ENCODE peak calls at places on chromosome 7, in six cellular contexts. X, Y, E, U, T and G are unnamed samples.

GRCh38 chr7:904847-905246 is 28.5 kb downstream of the GET4 start:
- DNase-seq in X (no peak), Y (no peak), E (no peak), U (no peak), T (no peak), G (no peak)

GRCh38 chr7:19772323-19772722 is 1.1 kb downstream of the TMEM196 start:
- DNase-seq in X (no peak), Y (no peak), E (no peak), U (no peak), T (no peak), G (no peak)

GRCh38 chr7:57177856-57178767 is 45.9 kb upstream of the ZNF479 start:
- DNase-seq in X (no peak), Y (no peak), E (no peak), U (no peak), T (no peak), G (no peak)

GRCh38 chr7:89129600-89130375 is 334.3 kb upstream of the TEX47 start:
- DNase-seq in X (no peak), Y (no peak), E (no peak), U (no peak), T (no peak), G (no peak)

GRCh38 chr7:32145911-32146310 is 75.7 kb upstream of the PDE1C start:
- DNase-seq in X (no peak), Y (no peak), E (no peak), U (no peak), T (no peak), G (no peak)

GRCh38 chr7:149199234-149199990 is 4.1 kb downstream of the ZNF282 start:
- DNase-seq in X (no peak), Y (no peak), E (peak), U (no peak), T (no peak), G (no peak)

GRCh38 chr7:157664034-157664433 is 327.2 kb downstream of the DNAJB6 start:
- DNase-seq in X (no peak), Y (no peak), E (no peak), U (no peak), T (no peak), G (no peak)

GRCh38 chr7:129675521-129675920 is 64.0 kb downstream of the NRF1 start:
- DNase-seq in X (no peak), Y (no peak), E (no peak), U (no peak), T (no peak), G (no peak)

GRCh38 chr7:79786187-79786586 is 332.7 kb upstream of the MAGI2 start:
- DNase-seq in X (no peak), Y (no peak), E (no peak), U (no peak), T (no peak), G (no peak)

GRCh38 chr7:11168622-11169170 is 195.0 kb downstream of the PHF14 start:
- DNase-seq in X (no peak), Y (no peak), E (no peak), U (no peak), T (no peak), G (no peak)

GRCh38 chr7:69837387-69838068 is 239.3 kb downstream of the AUTS2 start:
- DNase-seq in X (no peak), Y (no peak), E (no peak), U (no peak), T (no peak), G (no peak)

GRCh38 chr7:27922907-27923306 is 182.9 kb downstream of the TAX1BP1 start:
- DNase-seq in X (no peak), Y (no peak), E (no peak), U (no peak), T (no peak), G (no peak)

GRCh38 chr7:32490127-32490796 is at the start of gene LSM5:
- DNase-seq in X (peak), Y (peak), E (peak), U (peak), T (peak), G (peak)

GRCh38 chr7:115973381-115973780 is 57.2 kb downstream of the TFEC start:
- DNase-seq in X (no peak), Y (no peak), E (no peak), U (no peak), T (no peak), G (no peak)

GRCh38 chr7:27163776-27164380 is 1.5 kb downstream of the HOXA9 start:
- DNase-seq in X (no peak), Y (no peak), E (no peak), U (no peak), T (no peak), G (no peak)

GRCh38 chr7:134831862-134832261 is 52.4 kb downstream of the CALD1 start:
- DNase-seq in X (peak), Y (no peak), E (no peak), U (no peak), T (no peak), G (peak)

GRCh38 chr7:42237162-42237821 is at the start of gene GLI3:
- DNase-seq in X (peak), Y (peak), E (peak), U (no peak), T (peak), G (peak)

GRCh38 chr7:28083159-28083997 is 97.2 kb downstream of the JAZF1 start:
- DNase-seq in X (no peak), Y (peak), E (no peak), U (no peak), T (no peak), G (no peak)

GRCh38 chr7:833601-834258 is 1.5 kb downstream of the SUN1 start:
- DNase-seq in X (no peak), Y (no peak), E (no peak), U (no peak), T (no peak), G (no peak)

GRCh38 chr7:129085148-129085547 is 30.2 kb upstream of the TNPO3 start:
- DNase-seq in X (no peak), Y (no peak), E (no peak), U (no peak), T (no peak), G (no peak)

GRCh38 chr7:101608772-101609713 is 20.1 kb downstream of the MYL10 start:
- DNase-seq in X (peak), Y (peak), E (no peak), U (no peak), T (no peak), G (no peak)

GRCh38 chr7:151113344-151114150 is 27.3 kb downstream of the AGAP3 start:
- DNase-seq in X (no peak), Y (peak), E (peak), U (peak), T (no peak), G (peak)

GRCh38 chr7:90552521-90552920 is 43.6 kb upstream of the CDK14 start:
- DNase-seq in X (no peak), Y (no peak), E (peak), U (no peak), T (no peak), G (no peak)

GRCh38 chr7:81884817-81885216 is 115.0 kb upstream of the HGF start:
- DNase-seq in X (no peak), Y (no peak), E (no peak), U (no peak), T (no peak), G (no peak)

GRCh38 chr7:33073243-33073642 is 10.7 kb upstream of the NT5C3A start:
- DNase-seq in X (no peak), Y (no peak), E (no peak), U (no peak), T (no peak), G (no peak)

GRCh38 chr7:136528329-136528728 is 340.1 kb upstream of the CHRM2 start:
- DNase-seq in X (no peak), Y (no peak), E (no peak), U (no peak), T (no peak), G (no peak)

GRCh38 chr7:117114272-117114671 is 161.0 kb downstream of the ST7 start:
- DNase-seq in X (no peak), Y (no peak), E (no peak), U (no peak), T (no peak), G (no peak)

GRCh38 chr7:95338832-95339231 is 14.5 kb upstream of the PON1 start:
- DNase-seq in X (no peak), Y (no peak), E (no peak), U (no peak), T (no peak), G (no peak)

GRCh38 chr7:44244282-44244681 is 43.5 kb downstream of the YKT6 start:
- DNase-seq in X (no peak), Y (no peak), E (peak), U (no peak), T (peak), G (peak)

GRCh38 chr7:36167403-36168050 is 14.5 kb downstream of the EEPD1 start:
- DNase-seq in X (no peak), Y (no peak), E (no peak), U (no peak), T (no peak), G (no peak)

GRCh38 chr7:31724696-31725095 is 37.7 kb downstream of the PPP1R17 start:
- DNase-seq in X (no peak), Y (no peak), E (peak), U (no peak), T (no peak), G (no peak)

DNA sequence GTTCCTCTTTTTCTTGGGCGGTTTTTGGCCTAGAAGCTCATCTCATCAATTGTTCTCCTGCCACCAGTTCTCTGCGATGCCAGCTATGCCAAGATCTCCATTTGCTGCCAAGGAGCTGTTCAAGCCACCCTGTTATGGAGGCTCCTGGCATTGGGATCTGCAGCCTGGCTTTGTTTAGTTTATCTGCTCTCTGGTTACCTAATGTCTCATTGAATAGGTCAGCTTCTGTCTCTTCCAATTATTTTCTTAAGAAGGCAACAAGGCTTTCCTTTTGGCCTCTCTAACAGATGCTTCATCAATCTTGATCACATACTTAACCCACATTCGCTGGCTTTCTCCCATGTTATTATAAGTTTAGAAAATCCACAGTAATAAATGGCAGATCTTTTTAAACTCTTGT is 20.6 kb upstream of the SDK1 start:
- DNase-seq in X (no peak), Y (no peak), E (no peak), U (no peak), T (no peak), G (no peak)
- TF ChIP-seq POLR2AphosphoS5 in X (no peak), Y (no peak), E (no peak), U (no peak), T (no peak), G (no peak)

GRCh38 chr7:141706394-141707064 is 1.6 kb upstream of the WEE2 start:
- DNase-seq in X (no peak), Y (no peak), E (no peak), U (no peak), T (no peak), G (no peak)
- TF ChIP-seq POLR2AphosphoS5 in X (no peak), Y (no peak), E (no peak), U (no peak), T (no peak), G (no peak)

GRCh38 chr7:74061840-74062539 is 21.6 kb upstream of the LIMK1 start:
- DNase-seq in X (peak), Y (peak), E (peak), U (peak), T (peak), G (peak)
- TF ChIP-seq POLR2AphosphoS5 in X (peak), Y (peak), E (no peak), U (no peak), T (no peak), G (no peak)

DNA sequence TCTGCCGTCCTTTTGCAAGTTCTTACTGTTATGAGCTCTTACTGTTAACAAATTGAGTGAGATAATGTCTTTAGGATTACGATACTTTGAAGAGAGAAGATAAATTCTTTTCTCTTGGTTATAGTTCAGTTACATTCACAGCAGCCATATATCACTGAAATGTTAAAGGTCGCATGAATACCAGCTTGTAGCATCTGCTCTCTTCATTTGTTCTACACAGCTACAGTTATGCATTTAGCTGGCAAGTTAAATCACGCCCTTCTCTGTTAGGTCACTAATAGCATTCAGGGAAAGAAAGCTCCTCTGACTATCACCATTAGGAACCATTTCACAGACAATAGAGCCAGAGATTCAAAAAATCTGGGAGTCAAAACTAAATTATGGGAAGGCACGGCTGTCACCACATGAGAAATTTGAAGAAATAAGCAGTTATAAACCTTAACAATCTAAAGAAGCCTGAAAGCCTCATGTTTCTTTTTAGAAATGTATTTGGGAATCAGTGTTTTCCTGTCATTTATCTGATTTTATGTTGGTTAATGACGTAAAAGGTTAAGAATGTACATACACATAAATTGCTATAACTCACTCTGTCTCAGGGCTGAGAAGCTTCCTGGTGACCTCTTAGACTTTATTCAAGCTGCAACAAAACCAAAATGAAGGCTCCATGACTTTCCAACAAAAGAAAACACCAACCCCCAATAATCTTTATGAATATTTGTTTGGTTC is 109.5 kb upstream of the SP4 start:
- DNase-seq in X (no peak), Y (no peak), E (peak), U (no peak), T (no peak), G (no peak)
- TF ChIP-seq POLR2AphosphoS5 in X (no peak), Y (no peak), E (peak), U (no peak), T (no peak), G (no peak)

GRCh38 chr7:152464312-152465117 is 28.7 kb upstream of the KMT2C start:
- DNase-seq in X (peak), Y (peak), E (peak), U (peak), T (peak), G (peak)
- TF ChIP-seq POLR2AphosphoS5 in X (peak), Y (peak), E (no peak), U (peak), T (peak), G (peak)

GRCh38 chr7:113389247-113389646 is 270.9 kb upstream of the SMIM30 start:
- DNase-seq in X (no peak), Y (no peak), E (no peak), U (no peak), T (no peak), G (no peak)

GRCh38 chr7:113392421-113392820 is 274.1 kb upstream of the SMIM30 start:
- DNase-seq in X (no peak), Y (no peak), E (no peak), U (no peak), T (no peak), G (no peak)

GRCh38 chr7:113394856-113395255 is 276.5 kb upstream of the SMIM30 start:
- DNase-seq in X (no peak), Y (no peak), E (no peak), U (no peak), T (no peak), G (no peak)

GRCh38 chr7:113392841-113393540 is 274.6 kb upstream of the SMIM30 start:
- DNase-seq in X (no peak), Y (no peak), E (no peak), U (no peak), T (no peak), G (no peak)
- TF ChIP-seq POLR2AphosphoS5 in X (no peak), Y (no peak), E (no peak), U (no peak), T (no peak), G (no peak)

GRCh38 chr7:54278847-54279246 is 263.3 kb upstream of the VSTM2A start:
- DNase-seq in X (no peak), Y (no peak), E (no peak), U (no peak), T (no peak), G (no peak)
- TF ChIP-seq POLR2AphosphoS5 in X (no peak), Y (no peak), E (no peak), U (no peak), T (no peak), G (no peak)

GRCh38 chr7:66164356-66164755 is 40.8 kb upstream of the TPST1 start:
- DNase-seq in X (no peak), Y (no peak), E (no peak), U (no peak), T (no peak), G (no peak)
- TF ChIP-seq POLR2AphosphoS5 in X (no peak), Y (no peak), E (no peak), U (no peak), T (no peak), G (no peak)

DNA sequence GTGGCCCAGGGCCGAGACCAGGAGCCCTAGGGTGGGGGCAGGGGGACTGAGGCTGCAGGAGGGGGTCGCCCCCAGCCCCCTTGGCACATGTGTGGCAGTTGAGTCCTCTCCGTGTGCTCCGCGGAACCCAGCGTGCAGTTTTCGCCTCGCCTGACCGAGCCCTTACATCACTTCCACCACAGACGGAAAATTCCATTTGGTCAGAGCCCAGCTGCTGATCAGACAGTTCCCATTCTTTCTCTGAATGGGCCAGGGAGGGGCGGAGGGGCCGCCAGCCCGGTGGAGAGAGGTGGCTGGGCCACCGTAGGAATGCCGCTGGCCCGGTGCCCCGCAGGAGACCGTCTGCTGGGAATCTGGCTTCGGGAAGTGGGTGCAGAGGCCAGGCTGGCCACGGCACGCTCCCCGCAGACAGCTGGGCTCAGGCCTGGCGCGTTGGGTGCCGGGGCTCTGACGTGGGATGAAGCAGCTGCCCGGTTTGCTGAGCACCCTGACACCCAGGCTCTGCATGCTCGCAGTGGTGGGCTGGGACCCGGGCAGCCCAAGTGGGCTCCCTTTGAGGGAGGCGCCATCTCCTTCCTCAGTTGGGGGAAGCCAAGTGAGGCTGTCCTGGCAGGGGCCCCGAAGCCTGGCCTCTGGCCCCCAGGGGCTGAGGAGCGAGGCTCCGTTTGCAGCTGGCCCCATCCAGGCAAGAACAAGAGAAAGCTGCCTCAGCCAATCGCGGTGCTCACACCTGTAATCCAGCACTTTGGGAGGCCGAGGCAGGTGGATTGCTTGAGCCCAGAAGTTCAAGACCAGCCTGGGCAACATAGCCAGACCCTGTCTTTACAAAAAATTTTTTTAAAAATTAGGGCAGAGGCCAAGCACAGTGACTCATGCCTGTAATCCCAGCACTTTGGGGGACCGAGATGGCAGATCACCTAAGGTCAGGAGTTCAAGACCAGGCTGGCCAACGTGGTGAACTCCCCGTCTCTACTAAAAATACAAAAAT is 9.9 kb downstream of the TTYH3 start:
- DNase-seq in X (peak), Y (peak), E (peak), U (no peak), T (peak), G (no peak)
- TF ChIP-seq POLR2AphosphoS5 in X (peak), Y (peak), E (peak), U (no peak), T (no peak), G (no peak)